ENCODE peak calls at places on chromosome 7, in four cellular contexts. One of them, this sample, is unnamed.

GRCh38 chr7:91940171-91940570 is 491 bp upstream of the AKAP9 start:
- DNase-seq in tibial nerve: peak; percentile 33
- DNase-seq in cortex of kidney: no peak
- DNase-seq in stimulated activated CD8-positive, alpha-beta memory T cell treated with anti-CD3 and anti-CD28 coated beads, Interleukin-15, amount 100 ng/mL, for 24 hours: no peak
- DNase-seq in this sample: no peak

GRCh38 chr7:132205515-132205914 is 370.8 kb downstream of the PLXNA4 start:
- DNase-seq in stimulated activated CD8-positive, alpha-beta memory T cell treated with anti-CD3 and anti-CD28 coated beads, Interleukin-15, amount 100 ng/mL, for 24 hours: no peak
- DNase-seq in tibial nerve: no peak
- DNase-seq in cortex of kidney: no peak
- DNase-seq in this sample: no peak

GRCh38 chr7:150746931-150747330 is 9.7 kb downstream of the GIMAP5 start:
- DNase-seq in stimulated activated CD8-positive, alpha-beta memory T cell treated with anti-CD3 and anti-CD28 coated beads, Interleukin-15, amount 100 ng/mL, for 24 hours: no peak
- DNase-seq in tibial nerve: no peak
- DNase-seq in cortex of kidney: no peak
- DNase-seq in this sample: no peak

GRCh38 chr7:4233621-4234497 is 448.2 kb upstream of the FOXK1 start:
- DNase-seq in cortex of kidney: no peak
- DNase-seq in stimulated activated CD8-positive, alpha-beta memory T cell treated with anti-CD3 and anti-CD28 coated beads, Interleukin-15, amount 100 ng/mL, for 24 hours: no peak
- DNase-seq in tibial nerve: no peak
- DNase-seq in this sample: no peak

GRCh38 chr7:79317728-79318127 is 135.7 kb downstream of the MAGI2 start:
- DNase-seq in tibial nerve: no peak
- DNase-seq in cortex of kidney: no peak
- DNase-seq in stimulated activated CD8-positive, alpha-beta memory T cell treated with anti-CD3 and anti-CD28 coated beads, Interleukin-15, amount 100 ng/mL, for 24 hours: no peak
- DNase-seq in this sample: peak; percentile 86

GRCh38 chr7:131285558-131285957 is 42.1 kb upstream of the MKLN1 start:
- DNase-seq in stimulated activated CD8-positive, alpha-beta memory T cell treated with anti-CD3 and anti-CD28 coated beads, Interleukin-15, amount 100 ng/mL, for 24 hours: no peak
- DNase-seq in tibial nerve: peak; percentile 50
- DNase-seq in cortex of kidney: no peak
- DNase-seq in this sample: no peak

GRCh38 chr7:47400741-47401206 is 181.1 kb downstream of the TNS3 start:
- DNase-seq in stimulated activated CD8-positive, alpha-beta memory T cell treated with anti-CD3 and anti-CD28 coated beads, Interleukin-15, amount 100 ng/mL, for 24 hours: no peak
- DNase-seq in tibial nerve: no peak
- DNase-seq in cortex of kidney: no peak
- DNase-seq in this sample: no peak

GRCh38 chr7:3289996-3290395 is 11.1 kb upstream of the SDK1 start:
- DNase-seq in cortex of kidney: no peak
- DNase-seq in stimulated activated CD8-positive, alpha-beta memory T cell treated with anti-CD3 and anti-CD28 coated beads, Interleukin-15, amount 100 ng/mL, for 24 hours: no peak
- DNase-seq in tibial nerve: no peak
- DNase-seq in this sample: no peak

GRCh38 chr7:36400023-36400422 is 10.4 kb downstream of the ANLN start:
- DNase-seq in cortex of kidney: no peak
- DNase-seq in tibial nerve: no peak
- DNase-seq in stimulated activated CD8-positive, alpha-beta memory T cell treated with anti-CD3 and anti-CD28 coated beads, Interleukin-15, amount 100 ng/mL, for 24 hours: no peak
- DNase-seq in this sample: no peak

This sample was measured in HFFc6.